ENCODE peak calls at places on chromosomes 12 and 14, in four cellular contexts. One of them, this sample, is unnamed.

GRCh38 chr14:37985826-37986470 is 221.8 kb upstream of the SSTR1 start:
- DNase-seq in lower leg skin: no peak
- DNase-seq in midbrain: peak; percentile 9
- DNase-seq in IMR-90: peak; percentile 65
- DNase-seq in this sample: no peak

GRCh38 chr14:53793790-53794560 is 162.7 kb downstream of the BMP4 start:
- DNase-seq in lower leg skin: no peak
- DNase-seq in IMR-90: no peak
- DNase-seq in midbrain: peak; percentile 57
- DNase-seq in this sample: no peak

GRCh38 chr12:58978717-58979116 is 58.4 kb upstream of the LRIG3 start:
- DNase-seq in midbrain: no peak
- DNase-seq in lower leg skin: no peak
- DNase-seq in IMR-90: no peak
- DNase-seq in this sample: no peak

GRCh38 chr14:95597784-95598204 is 62.9 kb downstream of the GLRX5 start:
- DNase-seq in midbrain: peak; percentile 12
- DNase-seq in lower leg skin: no peak
- DNase-seq in IMR-90: peak; percentile 43
- DNase-seq in this sample: no peak

GRCh38 chr12:82866227-82866803 is 179.6 kb downstream of the TMTC2 start:
- DNase-seq in lower leg skin: no peak
- DNase-seq in IMR-90: no peak
- DNase-seq in midbrain: no peak
- DNase-seq in this sample: no peak

GRCh38 chr12:116474331-116474730 is 84.8 kb upstream of the MAP1LC3B2 start:
- DNase-seq in midbrain: no peak
- DNase-seq in IMR-90: no peak
- DNase-seq in lower leg skin: no peak
- DNase-seq in this sample: no peak

GRCh38 chr12:67161322-67161918 is 107.7 kb upstream of the CAND1 start:
- DNase-seq in midbrain: no peak
- DNase-seq in IMR-90: peak; percentile 39
- DNase-seq in lower leg skin: no peak
- DNase-seq in this sample: no peak

GRCh38 chr14:50000215-50001145 is 107.6 kb downstream of the ARF6 start:
- DNase-seq in lower leg skin: peak; percentile 93
- DNase-seq in midbrain: no peak
- DNase-seq in IMR-90: peak; percentile 84
- DNase-seq in this sample: peak; percentile 87

GRCh38 chr12:50734409-50735263 is 29.3 kb upstream of the ATF1 start:
- DNase-seq in lower leg skin: no peak
- DNase-seq in IMR-90: peak; percentile 33
- DNase-seq in midbrain: peak; percentile 43
- DNase-seq in this sample: peak; percentile 50

GRCh38 chr12:106179086-106179485 is 40.3 kb upstream of the NUAK1 start:
- DNase-seq in midbrain: no peak
- DNase-seq in lower leg skin: no peak
- DNase-seq in IMR-90: no peak
- DNase-seq in this sample: no peak

GRCh38 chr12:79250955-79251354 is 386.4 kb downstream of the SYT1 start:
- DNase-seq in midbrain: no peak
- DNase-seq in IMR-90: peak; percentile 35
- DNase-seq in lower leg skin: no peak
- DNase-seq in this sample: no peak

GRCh38 chr12:132197581-132198281 is 53.5 kb downstream of the NOC4L start:
- DNase-seq in midbrain: peak; percentile 62
- DNase-seq in lower leg skin: no peak
- DNase-seq in IMR-90: no peak
- DNase-seq in this sample: no peak

GRCh38 chr14:56342419-56342901 is 224.2 kb downstream of the PELI2 start:
- DNase-seq in lower leg skin: no peak
- DNase-seq in IMR-90: peak; percentile 86
- DNase-seq in midbrain: peak; percentile 3
- DNase-seq in this sample: no peak

GRCh38 chr14:95023886-95024285 is 133.4 kb downstream of the DICER1 start:
- DNase-seq in IMR-90: peak; percentile 6
- DNase-seq in lower leg skin: no peak
- DNase-seq in midbrain: no peak
- DNase-seq in this sample: peak; percentile 56

GRCh38 chr14:101514136-101514535 is 47.2 kb upstream of the DIO3 start:
- DNase-seq in IMR-90: no peak
- DNase-seq in lower leg skin: no peak
- DNase-seq in midbrain: no peak
- DNase-seq in this sample: no peak